ENCODE peak calls at places on chromosome 10, in five cellular contexts. M is mammary epithelial cell, P is neuronal stem cell, W is hepatocyte, T is PC-9. G is an unnamed sample.

GRCh38 chr10:113854757-113855626 is 531 bp downstream of the NHLRC2 start:
- DNase-seq in M (peak), P (no peak), W (peak), T (no peak), G (peak)

GRCh38 chr10:47165168-47165710 is 134.8 kb upstream of the GDF10 start:
- DNase-seq in M (no peak), P (no peak), W (no peak), T (no peak), G (no peak)

GRCh38 chr10:119737827-119738226 is 12.0 kb downstream of the INPP5F start:
- DNase-seq in M (peak), P (no peak), W (peak), T (peak), G (peak)

GRCh38 chr10:69088801-69089501 is 1.0 kb downstream of the SRGN start:
- DNase-seq in M (no peak), P (no peak), W (no peak), T (peak), G (peak)

GRCh38 chr10:89518876-89519842 is 16.2 kb downstream of the SLC16A12 start:
- DNase-seq in M (no peak), P (no peak), W (peak), T (no peak), G (peak)

GRCh38 chr10:77074104-77074638 is 563.4 kb downstream of the KCNMA1 start:
- DNase-seq in M (no peak), P (no peak), W (no peak), T (no peak), G (no peak)

GRCh38 chr10:89534826-89535166 is 598 bp downstream of the SLC16A12 start:
- DNase-seq in M (no peak), P (no peak), W (no peak), T (no peak), G (no peak)

GRCh38 chr10:19493917-19494316 is 322.3 kb upstream of the PLXDC2 start:
- DNase-seq in M (no peak), P (no peak), W (no peak), T (no peak), G (no peak)

GRCh38 chr10:124005991-124006392 is 87.4 kb downstream of the CHST15 start:
- DNase-seq in M (no peak), P (no peak), W (no peak), T (no peak), G (no peak)
- H3K4me2 ChIP-seq in M (no peak), P (no peak), W (no peak), T (no peak), G (no peak)

DNA sequence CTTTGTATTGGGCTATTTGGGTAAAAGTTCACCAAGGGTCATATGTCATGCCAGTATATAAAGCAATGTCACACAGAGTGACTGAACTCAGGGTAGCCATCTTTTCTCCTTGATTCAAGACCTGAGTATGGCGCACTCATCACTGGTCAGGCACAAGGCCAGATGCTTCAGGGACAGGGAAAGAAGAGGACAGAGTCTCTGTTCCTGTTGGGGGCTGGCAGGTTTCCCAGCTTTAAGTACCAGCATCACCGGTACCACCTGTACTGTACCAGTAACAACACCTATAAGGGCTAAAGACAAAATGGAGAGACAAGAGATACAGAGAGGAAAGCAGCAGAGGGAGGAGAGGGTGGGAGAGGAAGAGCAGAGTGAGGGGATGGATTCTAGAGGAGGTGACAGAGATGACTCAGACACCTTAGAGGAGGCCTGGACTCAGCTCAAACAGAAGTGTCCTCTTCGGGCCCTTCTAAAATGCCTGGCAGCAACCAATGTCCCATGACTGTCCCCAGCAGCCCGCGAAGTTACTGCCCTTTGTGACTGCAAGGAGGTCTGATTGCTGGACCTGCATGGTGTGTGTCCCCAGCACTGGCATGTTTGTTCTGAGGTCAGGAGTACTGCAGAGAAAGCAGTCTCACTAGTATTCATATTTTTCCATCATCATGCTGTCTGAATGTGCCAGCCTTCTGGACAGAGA is 191.3 kb downstream of the MYOF start:
- DNase-seq in M (no peak), P (no peak), W (no peak), T (no peak), G (no peak)
- H3K4me2 ChIP-seq in M (no peak), P (no peak), W (no peak), T (no peak), G (no peak)

DNA sequence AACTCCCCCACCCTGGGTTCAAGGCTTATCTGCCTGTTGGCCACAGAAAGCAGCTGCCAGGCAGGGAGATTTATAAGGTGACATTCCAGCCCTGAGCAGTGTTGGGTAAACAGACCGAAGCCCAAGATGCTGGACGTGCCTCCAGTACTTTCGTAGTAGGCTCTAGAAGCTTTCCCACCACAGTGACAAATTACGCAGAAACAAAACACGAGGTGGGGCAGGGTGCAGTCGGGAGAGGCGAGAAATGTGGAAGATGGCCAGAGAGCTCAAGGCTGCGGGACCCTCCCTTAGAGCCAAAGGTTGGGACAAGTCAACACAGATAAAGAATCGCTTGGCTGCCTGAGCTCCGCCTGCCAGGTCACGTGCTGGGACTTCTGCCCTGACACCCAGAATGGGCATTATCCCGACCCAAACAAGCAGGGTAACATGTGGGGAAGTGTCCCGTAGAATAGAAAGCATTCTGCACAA is 41.0 kb downstream of the CCDC3 start:
- DNase-seq in M (no peak), P (no peak), W (peak), T (no peak), G (peak)
- H3K4me2 ChIP-seq in M (no peak), P (no peak), W (peak), T (no peak), G (no peak)

DNA sequence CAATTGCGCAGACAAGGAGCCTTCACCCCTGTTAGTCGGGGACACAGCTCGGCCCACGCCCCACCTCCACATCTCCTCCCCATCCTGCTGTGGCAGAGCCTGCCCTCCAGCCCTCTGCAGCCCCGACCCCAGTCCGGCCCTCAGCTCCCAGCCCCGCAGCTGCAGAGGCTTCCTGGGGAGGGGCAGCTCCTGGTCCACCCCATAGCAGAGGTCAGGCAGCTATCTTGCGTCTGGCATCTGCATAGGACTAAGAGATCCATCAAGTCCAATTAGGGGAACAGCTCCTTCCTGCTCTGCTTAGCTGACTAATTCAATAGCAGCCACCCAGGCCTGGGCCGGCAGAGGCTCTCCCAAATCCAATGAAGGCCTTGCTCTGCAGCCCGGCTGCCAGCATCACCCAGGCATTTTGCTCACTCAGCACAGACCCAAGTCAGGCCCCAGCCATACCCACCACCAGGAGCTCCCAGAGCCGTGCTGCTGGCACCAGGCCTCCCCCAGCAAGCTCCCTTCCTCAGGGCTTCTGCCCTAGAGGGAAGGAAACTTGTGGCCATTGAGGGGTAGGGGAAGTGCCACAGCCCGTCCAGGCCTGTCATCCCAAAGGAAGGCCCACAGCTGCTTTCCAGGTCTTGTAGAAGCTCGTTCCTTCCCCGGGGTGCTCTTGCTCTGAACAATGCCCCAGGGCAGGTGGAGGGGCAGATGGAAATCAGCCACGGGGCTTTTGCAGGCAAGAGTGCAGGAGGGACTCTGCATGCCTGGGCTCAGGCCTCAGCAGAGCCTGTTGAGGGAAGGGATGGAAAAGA is 106.2 kb upstream of the RET start:
- DNase-seq in M (no peak), P (no peak), W (no peak), T (no peak), G (no peak)
- H3K4me2 ChIP-seq in M (no peak), P (no peak), W (no peak), T (no peak), G (no peak)

GRCh38 chr10:125692246-125692931 is 9.4 kb upstream of the TEX36 start:
- DNase-seq in M (no peak), P (no peak), W (no peak), T (no peak), G (no peak)
- H3K4me2 ChIP-seq in M (no peak), P (no peak), W (no peak), T (no peak), G (no peak)

GRCh38 chr10:91630592-91630991 is 2.3 kb downstream of the PPP1R3C start:
- DNase-seq in M (no peak), P (no peak), W (no peak), T (no peak), G (no peak)
- H3K4me2 ChIP-seq in M (no peak), P (no peak), W (peak), T (no peak), G (peak)

GRCh38 chr10:71616817-71617654 is 102.5 kb downstream of the C10orf105 start:
- DNase-seq in M (no peak), P (no peak), W (no peak), T (no peak), G (no peak)

GRCh38 chr10:71614946-71615345 is 104.6 kb downstream of the C10orf105 start:
- DNase-seq in M (no peak), P (no peak), W (no peak), T (no peak), G (no peak)

GRCh38 chr10:71613877-71614276 is 105.7 kb downstream of the C10orf105 start:
- DNase-seq in M (no peak), P (no peak), W (no peak), T (no peak), G (no peak)

GRCh38 chr10:71613303-71613777 is 106.2 kb downstream of the C10orf105 start:
- DNase-seq in M (peak), P (no peak), W (peak), T (peak), G (peak)

GRCh38 chr10:71615538-71616329 is 103.8 kb downstream of the C10orf105 start:
- DNase-seq in M (no peak), P (no peak), W (no peak), T (no peak), G (no peak)
- H3K4me2 ChIP-seq in M (no peak), P (no peak), W (no peak), T (no peak), G (no peak)

G was measured in fibroblast of lung.